ENCODE peak calls at places on chromosomes 6 and 20, in nine cellular contexts. M is dorsolateral prefrontal cortex, U is PC-3, B is body of pancreas, F is mesendoderm, R is suprapubic skin, Q is lung, Z is A549, C is heart left ventricle. D is an unnamed sample.

GRCh38 chr6:40349092-40349491 is 238.1 kb downstream of the LRFN2 start:
- DNase-seq in M (no peak), U (no peak), B (no peak), F (peak; percentile 49), R (peak; percentile 67), Q (peak; percentile 27), Z (no peak), C (no peak), D (no peak)

GRCh38 chr6:137652961-137653697 is 158.9 kb upstream of the OLIG3 start:
- DNase-seq in M (no peak), U (no peak), B (no peak), F (no peak), R (no peak), Q (no peak), Z (no peak), C (no peak), D (no peak)

GRCh38 chr6:89970609-89971337 is 76.5 kb downstream of the GJA10 start:
- DNase-seq in M (peak; percentile 57), U (peak; percentile 73), B (peak; percentile 45), F (peak; percentile 57), R (no peak), Q (no peak), Z (peak; percentile 33), C (no peak), D (peak; percentile 36)

GRCh38 chr6:99353126-99353525 is 3.7 kb upstream of the FAXC start:
- DNase-seq in M (no peak), U (no peak), B (no peak), F (peak; percentile 49), R (no peak), Q (no peak), Z (no peak), C (no peak), D (no peak)

GRCh38 chr6:163489584-163489983 is 75.1 kb downstream of the QKI start:
- DNase-seq in M (no peak), U (peak; percentile 75), B (no peak), F (no peak), R (no peak), Q (no peak), Z (no peak), C (no peak), D (no peak)

GRCh38 chr20:32365560-32365959 is 7.4 kb downstream of the ASXL1 start:
- DNase-seq in M (no peak), U (no peak), B (no peak), F (no peak), R (no peak), Q (no peak), Z (no peak), C (no peak), D (no peak)

GRCh38 chr6:13866291-13866690 is 51.9 kb upstream of the MCUR1 start:
- DNase-seq in M (no peak), U (no peak), B (no peak), F (no peak), R (no peak), Q (no peak), Z (no peak), C (no peak), D (no peak)

GRCh38 chr6:52130440-52130839 is 43.0 kb upstream of the PKHD1 start:
- DNase-seq in M (no peak), U (no peak), B (no peak), F (peak; percentile 64), R (no peak), Q (no peak), Z (no peak), C (no peak), D (no peak)

GRCh38 chr6:130958468-130958867 is 104.6 kb downstream of the EPB41L2 start:
- DNase-seq in M (no peak), U (peak; percentile 62), B (no peak), F (no peak), R (no peak), Q (no peak), Z (no peak), C (no peak), D (no peak)

GRCh38 chr20:60565093-60565492 is 606.9 kb downstream of the CDH26 start:
- DNase-seq in M (no peak), U (no peak), B (no peak), F (no peak), R (no peak), Q (no peak), Z (no peak), C (no peak), D (no peak)

GRCh38 chr6:125346143-125346925 is 44.6 kb upstream of the HDDC2 start:
- DNase-seq in M (no peak), U (no peak), B (no peak), F (no peak), R (no peak), Q (no peak), Z (no peak), C (peak; percentile 43), D (no peak)

GRCh38 chr20:341682-342081 is 5.2 kb upstream of the NRSN2 start:
- DNase-seq in M (no peak), U (peak; percentile 99), B (no peak), F (peak; percentile 49), R (no peak), Q (no peak), Z (peak; percentile 95), C (no peak), D (no peak)

GRCh38 chr6:129153257-129153656 is 270.3 kb downstream of the LAMA2 start:
- DNase-seq in M (no peak), U (no peak), B (no peak), F (no peak), R (no peak), Q (no peak), Z (no peak), C (no peak), D (no peak)

GRCh38 chr6:21731411-21732031 is 138.0 kb downstream of the SOX4 start:
- DNase-seq in M (no peak), U (peak; percentile 77), B (peak; percentile 17), F (peak; percentile 52), R (no peak), Q (peak; percentile 82), Z (peak; percentile 81), C (no peak), D (no peak)

GRCh38 chr6:81838031-81838430 is 85.5 kb upstream of the TENT5A start:
- DNase-seq in M (no peak), U (peak; percentile 20), B (no peak), F (peak; percentile 49), R (no peak), Q (no peak), Z (peak; percentile 58), C (no peak), D (no peak)

GRCh38 chr6:56370591-56371198 is 123.3 kb upstream of the COL21A1 start:
- DNase-seq in M (no peak), U (peak; percentile 89), B (no peak), F (no peak), R (no peak), Q (peak; percentile 49), Z (peak; percentile 16), C (no peak), D (no peak)
- H3K27ac ChIP-seq in M (no peak overlapping the region), U (peak overlapping the region; percentile 92), B (peak overlapping the region; percentile 68), F (no peak overlapping the region), R (peak overlapping the region; percentile 82), Q (no peak overlapping the region), Z (peak overlapping the region; percentile 62), C (peak overlapping the region; percentile 75), D (no peak overlapping the region)

GRCh38 chr6:6696867-6697531 is 108.5 kb downstream of the LY86 start:
- DNase-seq in M (peak; percentile 57), U (peak; percentile 90), B (peak; percentile 60), F (peak; percentile 84), R (no peak), Q (peak; percentile 57), Z (peak; percentile 73), C (peak; percentile 86), D (no peak)
- H3K27ac ChIP-seq in M (no peak overlapping the region), U (peak overlapping the region; percentile 68), B (no peak overlapping the region), F (no peak overlapping the region), R (peak overlapping the region; percentile 92), Q (peak overlapping the region; percentile 92), Z (no peak overlapping the region), C (no peak overlapping the region), D (no peak overlapping the region)

GRCh38 chr6:107153061-107153460 is 37.7 kb upstream of the BEND3 start:
- DNase-seq in M (no peak), U (no peak), B (no peak), F (no peak), R (no peak), Q (no peak), Z (no peak), C (no peak), D (no peak)

GRCh38 chr6:107152633-107153032 is 37.3 kb upstream of the BEND3 start:
- DNase-seq in M (no peak), U (no peak), B (no peak), F (no peak), R (no peak), Q (no peak), Z (no peak), C (no peak), D (no peak)

GRCh38 chr6:107154131-107154906 is 39.0 kb upstream of the BEND3 start:
- DNase-seq in M (no peak), U (no peak), B (peak; percentile 49), F (peak; percentile 96), R (no peak), Q (peak; percentile 33), Z (no peak), C (no peak), D (no peak)
- H3K27ac ChIP-seq in M (peak overlapping the region; percentile 52), U (no peak overlapping the region), B (peak overlapping the region; percentile 75), F (no peak overlapping the region), R (no peak overlapping the region), Q (no peak overlapping the region), Z (no peak overlapping the region), C (no peak overlapping the region), D (no peak overlapping the region)

GRCh38 chr6:3230275-3231212 is 3.1 kb upstream of the TUBB2B start:
- DNase-seq in M (no peak), U (no peak), B (no peak), F (peak; percentile 84), R (no peak), Q (no peak), Z (no peak), C (no peak), D (no peak)
- H3K27ac ChIP-seq in M (peak overlapping the region; percentile 97), U (no peak overlapping the region), B (peak overlapping the region; percentile 88), F (peak overlapping the region; percentile 69), R (peak overlapping the region; percentile 67), Q (no peak overlapping the region), Z (peak overlapping the region; percentile 96), C (peak overlapping the region; percentile 69), D (no peak overlapping the region)